ENCODE peak calls at places on chromosome 16, in four cellular contexts. J is fibroblast of lung; P is CD8-positive, alpha-beta memory T cell; T is CD4-positive, CD25-positive, alpha-beta regulatory T cell. F is an unnamed sample. For H3K36me3 and H3K4me1, the result is how much of the 10 kb centered on the place peaks cover.

GRCh38 chr16:3157229-3158013 is 22.6 kb downstream of the ZNF213 start:
- DNase-seq in J (peak), P (peak), T (peak), F (peak)

GRCh38 chr16:50737420-50737959 is 4.4 kb upstream of the CYLD start:
- DNase-seq in J (no peak), P (no peak), T (no peak), F (no peak)

GRCh38 chr16:50309527-50310307 is 43.4 kb downstream of the ADCY7 start:
- DNase-seq in J (no peak), P (no peak), T (no peak), F (no peak)

GRCh38 chr16:63876096-63876495 is 1245.8 kb downstream of the CDH11 start:
- DNase-seq in J (no peak), P (no peak), T (no peak), F (peak)

GRCh38 chr16:20515580-20516179 is 60.5 kb downstream of the ACSM2B start:
- DNase-seq in J (no peak), P (no peak), T (no peak), F (no peak)

GRCh38 chr16:49443576-49443975 is 70.0 kb downstream of the C16orf78 start:
- DNase-seq in J (no peak), P (no peak), T (no peak), F (no peak)

GRCh38 chr16:87335968-87336849 is 19.0 kb upstream of the C16orf95 start:
- DNase-seq in J (no peak), P (no peak), T (no peak), F (no peak)

GRCh38 chr16:30926937-30927788 is 3.8 kb downstream of the FBXL19 start:
- DNase-seq in J (no peak), P (no peak), T (no peak), F (no peak)

GRCh38 chr16:3266873-3267537 is 10.6 kb upstream of the MEFV start:
- DNase-seq in J (peak), P (no peak), T (no peak), F (peak)

GRCh38 chr16:11700264-11701029 is 32.2 kb downstream of the SNN start:
- DNase-seq in J (no peak), P (no peak), T (no peak), F (peak)

GRCh38 chr16:15509593-15510520 is 75.5 kb downstream of the BMERB1 start:
- DNase-seq in J (peak), P (peak), T (no peak), F (no peak)

GRCh38 chr16:65071371-65072311 is 50.2 kb downstream of the CDH11 start:
- DNase-seq in J (peak), P (no peak), T (no peak), F (no peak)

GRCh38 chr16:868846-869822 is 68.6 kb upstream of the GNG13 start:
- DNase-seq in J (no peak), P (no peak), T (no peak), F (no peak)

GRCh38 chr16:19886061-19886792 is 1.6 kb upstream of the GPRC5B start:
- DNase-seq in J (peak), P (peak), T (peak), F (peak)

GRCh38 chr16:81600275-81600674 is 155.7 kb downstream of the CMIP start:
- DNase-seq in J (peak), P (no peak), T (no peak), F (peak)

GRCh38 chr16:1863681-1864460 is 8.1 kb downstream of the MEIOB start:
- DNase-seq in J (peak), P (no peak), T (no peak), F (peak)

GRCh38 chr16:3189869-3190268 is 1.9 kb downstream of the OR1F1 start:
- DNase-seq in J (no peak), P (no peak), T (no peak), F (no peak)

GRCh38 chr16:87819282-87819681 is 50.0 kb downstream of the SLC7A5 start:
- DNase-seq in J (no peak), P (no peak), T (no peak), F (no peak)

GRCh38 chr16:23469814-23470213 is 16.8 kb upstream of the COG7 start:
- DNase-seq in J (peak), P (no peak), T (no peak), F (no peak)

GRCh38 chr16:86372193-86372592 is 138.1 kb upstream of the FOXF1 start:
- DNase-seq in J (no peak), P (no peak), T (no peak), F (no peak)

GRCh38 chr16:49727611-49728010 is 128.3 kb downstream of the ZNF423 start:
- DNase-seq in J (no peak), P (no peak), T (no peak), F (no peak)

GRCh38 chr16:22098538-22099255 is 6.4 kb downstream of the VWA3A start:
- DNase-seq in J (peak), P (no peak), T (no peak), F (peak)

GRCh38 chr16:2467301-2468141 is 3.6 kb upstream of the NTN3 start:
- DNase-seq in J (peak), P (no peak), T (no peak), F (peak)

GRCh38 chr16:57572978-57573733 is 30.7 kb downstream of the ADGRG5 start:
- DNase-seq in J (no peak), P (no peak), T (no peak), F (no peak)

DNA sequence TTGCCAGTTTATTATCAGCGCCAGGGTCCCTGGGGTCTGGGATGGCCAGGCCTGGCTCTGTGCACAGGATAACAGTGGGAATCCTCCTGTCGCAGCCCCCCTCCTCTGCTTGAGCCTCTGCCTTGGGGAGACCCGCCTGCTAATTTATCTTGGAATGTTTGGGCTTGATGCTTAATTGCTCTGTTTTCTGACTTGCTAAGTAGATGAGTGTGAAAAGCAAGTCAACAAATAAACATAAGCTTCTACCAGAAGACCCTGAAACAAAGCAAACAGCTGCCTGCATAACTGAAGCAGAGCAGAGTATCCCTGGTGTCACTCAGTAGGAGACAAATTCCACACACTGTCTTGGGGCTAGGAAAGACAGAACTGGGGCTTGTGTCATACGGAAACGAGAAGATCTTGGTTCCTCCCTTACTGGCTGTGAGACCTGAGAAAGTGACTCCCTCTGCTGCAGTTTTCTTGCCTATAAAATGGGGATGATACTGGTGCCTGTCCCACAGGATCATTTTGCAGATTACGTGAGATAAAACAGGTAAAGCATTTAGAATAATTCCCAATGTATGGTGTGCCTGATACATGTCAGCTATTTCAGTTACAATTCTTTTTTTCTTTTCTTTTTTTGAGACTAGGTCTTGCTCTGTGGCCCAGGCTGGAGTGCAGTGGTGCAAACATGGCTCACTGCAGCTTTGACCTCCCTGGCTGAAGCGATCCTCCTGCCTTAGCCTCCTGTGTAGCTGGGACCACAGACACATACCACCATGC is 44.8 kb upstream of the IRX3 start:
- DNase-seq in J (no peak), P (no peak), T (no peak), F (no peak)
- H3K4me3 ChIP-seq in J (no peak), P (no peak), T (no peak), F (no peak)

GRCh38 chr16:89589241-89589926 is 13.8 kb downstream of the CPNE7 start:
- DNase-seq in J (no peak), P (no peak), T (no peak), F (no peak)

GRCh38 chr16:89588413-89589109 is 13.0 kb downstream of the CPNE7 start:
- DNase-seq in J (no peak), P (no peak), T (no peak), F (no peak)

GRCh38 chr16:89584768-89585549 is 9.4 kb downstream of the CPNE7 start:
- DNase-seq in J (peak), P (no peak), T (no peak), F (no peak)

GRCh38 chr16:89586218-89586617 is 10.7 kb downstream of the CPNE7 start:
- DNase-seq in J (no peak), P (no peak), T (no peak), F (no peak)

DNA sequence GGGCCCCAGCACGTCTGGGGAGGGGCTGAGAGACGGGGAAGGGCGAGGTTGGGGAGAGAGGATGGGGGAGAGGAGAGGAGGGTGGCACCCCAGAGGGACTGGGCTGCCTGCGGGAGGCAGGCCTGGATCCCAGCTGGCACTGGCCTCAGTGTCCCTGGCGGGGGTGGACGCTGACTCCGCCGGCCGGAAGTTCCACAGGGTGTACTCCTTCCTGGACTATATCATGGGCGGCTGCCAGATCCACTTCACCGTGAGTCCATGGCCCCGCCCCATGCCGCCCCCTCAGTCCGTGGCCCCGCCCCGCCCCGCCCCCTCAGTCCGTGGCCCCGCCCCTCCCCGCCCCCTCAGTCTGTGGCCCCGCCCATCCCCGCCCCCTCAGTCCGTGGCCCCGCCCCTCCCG is 11.3 kb downstream of the CPNE7 start:
- DNase-seq in J (peak), P (no peak), T (no peak), F (peak)
- H3K36me3 ChIP-seq in J (under half), P (under half), T (under half), F (under half)

GRCh38 chr16:29154676-29155121 is 169.8 kb downstream of the LAT start:
- DNase-seq in J (peak), P (no peak), T (no peak), F (no peak)
- H3K4me1 ChIP-seq in J (under half), P (under half), T (under half), F (under half)

GRCh38 chr16:66578596-66579531 is at the start of gene CMTM2:
- DNase-seq in J (peak), P (no peak), T (no peak), F (no peak)
- H3K4me3 ChIP-seq in J (peak), P (peak), T (no peak), F (no peak)

GRCh38 chr16:71337631-71338030 is 20.9 kb upstream of the CALB2 start:
- DNase-seq in J (no peak), P (no peak), T (no peak), F (no peak)

GRCh38 chr16:71339481-71340171 is 18.9 kb upstream of the CALB2 start:
- DNase-seq in J (no peak), P (no peak), T (no peak), F (no peak)

GRCh38 chr16:71340406-71340805 is 18.1 kb upstream of the CALB2 start:
- DNase-seq in J (no peak), P (no peak), T (no peak), F (no peak)

GRCh38 chr16:71338632-71339031 is 19.9 kb upstream of the CALB2 start:
- DNase-seq in J (no peak), P (no peak), T (no peak), F (no peak)

GRCh38 chr16:71338193-71338592 is 20.3 kb upstream of the CALB2 start:
- DNase-seq in J (no peak), P (no peak), T (no peak), F (no peak)
- H3K36me3 ChIP-seq in J (under half), P (under half), T (under half), F (under half)

GRCh38 chr16:75758215-75758614 is 31.9 kb upstream of the CPHXL start:
- DNase-seq in J (peak), P (no peak), T (no peak), F (peak)

GRCh38 chr16:75763250-75763649 is 37.0 kb upstream of the CPHXL start:
- DNase-seq in J (no peak), P (no peak), T (no peak), F (no peak)

GRCh38 chr16:75762746-75763145 is 36.5 kb upstream of the CPHXL start:
- DNase-seq in J (no peak), P (no peak), T (no peak), F (no peak)

GRCh38 chr16:75760018-75760519 is 33.8 kb upstream of the CPHXL start:
- DNase-seq in J (no peak), P (no peak), T (no peak), F (no peak)

DNA sequence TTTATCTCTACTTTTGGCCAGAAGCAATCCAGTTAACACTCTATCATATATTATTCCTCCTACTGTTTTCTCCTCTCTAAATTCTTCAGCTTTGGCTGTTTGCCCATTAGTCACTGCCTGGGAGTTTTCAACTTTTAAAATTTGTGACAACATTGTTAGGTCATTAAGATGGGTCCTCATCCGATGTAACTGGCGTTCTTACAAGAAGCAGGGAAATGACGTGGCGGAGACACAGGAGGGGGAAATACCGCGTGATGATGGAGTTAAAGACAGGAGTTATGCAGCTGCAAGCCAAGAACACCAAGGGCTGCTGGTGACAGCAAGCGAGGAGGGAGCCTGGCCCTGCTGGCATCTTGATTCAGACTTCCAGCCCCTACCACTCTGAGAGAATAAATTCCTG is 34.8 kb upstream of the CPHXL start:
- DNase-seq in J (peak), P (no peak), T (no peak), F (no peak)
- H3K4me1 ChIP-seq in J (under half), P (under half), T (under half), F (under half)

DNA sequence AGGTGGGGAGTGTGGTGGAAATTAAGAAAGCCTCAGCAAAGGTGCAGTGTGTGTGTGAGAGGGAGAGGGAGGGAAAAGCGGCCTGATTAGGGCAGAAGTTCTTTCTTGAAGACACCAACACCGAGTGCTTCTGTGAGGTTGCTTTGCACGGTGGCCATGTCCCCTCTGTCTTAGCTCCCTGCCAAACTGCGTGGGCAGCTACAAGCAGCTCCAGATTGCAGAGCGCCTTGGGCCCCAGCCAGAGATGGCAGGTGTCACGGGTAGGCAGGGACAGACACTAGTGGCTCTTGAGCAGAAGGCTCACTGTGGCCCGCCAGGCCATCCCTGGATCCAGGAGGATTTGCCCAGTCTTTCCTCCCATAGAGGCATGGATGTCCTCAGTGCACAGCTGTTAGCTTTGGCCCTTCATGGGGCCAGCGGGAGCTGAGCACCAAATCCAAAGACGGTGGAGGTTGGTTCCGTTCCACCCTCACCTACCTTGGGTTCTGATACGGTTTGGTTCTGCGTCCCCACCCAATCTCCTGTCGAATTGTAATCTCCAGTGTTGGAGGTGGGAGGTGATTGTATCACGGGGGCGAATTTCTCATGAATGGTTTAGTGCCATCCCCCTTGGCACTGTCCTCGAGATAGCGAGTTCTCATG is 21.4 kb downstream of the KIAA0513 start:
- DNase-seq in J (no peak), P (no peak), T (no peak), F (no peak)
- H3K4me3 ChIP-seq in J (no peak), P (peak), T (no peak), F (no peak)

GRCh38 chr16:4333308-4333638 is 17.4 kb downstream of the GLIS2 start:
- DNase-seq in J (no peak), P (no peak), T (no peak), F (no peak)

GRCh38 chr16:4336701-4337539 is 14.2 kb downstream of the PAM16 start:
- DNase-seq in J (no peak), P (no peak), T (no peak), F (no peak)

GRCh38 chr16:4337540-4338088 is 13.5 kb downstream of the PAM16 start:
- DNase-seq in J (no peak), P (no peak), T (no peak), F (no peak)

GRCh38 chr16:4332623-4333307 is 16.9 kb downstream of the GLIS2 start:
- DNase-seq in J (no peak), P (no peak), T (no peak), F (no peak)

DNA sequence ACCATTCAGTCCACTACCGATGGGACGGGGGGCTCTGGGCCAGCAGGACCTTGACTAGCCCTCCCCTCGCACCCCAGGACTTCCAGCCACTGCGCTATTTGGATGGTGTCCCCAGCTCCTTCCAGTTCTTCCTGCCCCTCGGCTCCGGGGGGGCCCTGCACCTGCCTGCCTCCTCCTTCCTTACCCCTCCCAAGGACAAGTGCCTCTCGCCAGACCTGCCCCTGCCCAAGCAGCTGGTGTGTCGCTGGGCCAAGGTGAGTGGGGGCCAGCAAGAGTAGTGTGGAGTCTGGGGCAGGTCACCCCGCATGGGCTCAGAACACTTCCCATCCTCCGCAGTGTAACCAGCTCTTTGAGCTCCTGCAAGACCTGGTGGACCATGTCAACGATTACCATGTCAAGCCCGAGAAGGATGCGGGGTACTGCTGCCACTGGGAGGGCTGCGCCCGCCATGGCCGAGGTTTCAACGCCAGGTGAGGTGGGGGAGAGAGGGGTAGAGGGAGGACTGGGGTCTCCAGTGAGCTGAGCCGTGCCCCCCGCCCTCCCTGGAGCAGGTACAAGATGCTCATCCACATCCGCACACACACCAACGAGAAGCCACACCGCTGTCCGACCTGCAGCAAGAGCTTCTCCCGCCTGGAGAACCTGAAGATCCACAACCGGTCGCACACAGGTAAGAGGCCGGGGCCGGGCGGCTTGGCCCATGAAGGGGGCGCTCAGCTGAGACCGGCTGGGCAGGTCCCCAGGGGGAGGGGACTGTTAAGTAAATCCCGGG is 16.2 kb downstream of the PAM16 start:
- DNase-seq in J (no peak), P (no peak), T (no peak), F (no peak)
- H3K36me3 ChIP-seq in J (under half), P (under half), T (under half), F (under half)

F was measured in adipocyte.